ENCODE peak calls at places on chromosomes 11 and 22, in four cellular contexts. One of them, this sample, is unnamed.

GRCh38 chr11:46745995-46746394 is 27.0 kb downstream of the F2 start:
- ATAC-seq in mucosa of descending colon: no peak
- ATAC-seq in heart right ventricle: no peak
- ATAC-seq in left lung: no peak
- ATAC-seq in this sample: no peak

GRCh38 chr22:20422965-20423635 is 14.5 kb downstream of the SCARF2 start:
- ATAC-seq in left lung: no peak
- ATAC-seq in mucosa of descending colon: no peak
- ATAC-seq in heart right ventricle: peak
- ATAC-seq in this sample: peak

GRCh38 chr11:10666976-10667892 is 26.3 kb downstream of the IRAG1 start:
- ATAC-seq in mucosa of descending colon: no peak
- ATAC-seq in heart right ventricle: no peak
- ATAC-seq in left lung: peak
- ATAC-seq in this sample: no peak

GRCh38 chr22:43895986-43896645 is 4.3 kb upstream of the PNPLA5 start:
- ATAC-seq in left lung: no peak
- ATAC-seq in mucosa of descending colon: no peak
- ATAC-seq in heart right ventricle: no peak
- ATAC-seq in this sample: no peak

GRCh38 chr11:12182650-12183511 is 72.5 kb downstream of the MICAL2 start:
- ATAC-seq in left lung: peak
- ATAC-seq in heart right ventricle: peak
- ATAC-seq in mucosa of descending colon: no peak
- ATAC-seq in this sample: peak

GRCh38 chr11:101949846-101950245 is 33.5 kb upstream of the ANGPTL5 start:
- ATAC-seq in mucosa of descending colon: no peak
- ATAC-seq in left lung: no peak
- ATAC-seq in heart right ventricle: no peak
- ATAC-seq in this sample: no peak

GRCh38 chr11:134780486-134781155 is 368.6 kb upstream of the B3GAT1 start:
- ATAC-seq in left lung: no peak
- ATAC-seq in heart right ventricle: no peak
- ATAC-seq in mucosa of descending colon: no peak
- ATAC-seq in this sample: no peak

GRCh38 chr11:6681949-6682348 is 1.2 kb downstream of the MRPL17 start:
- ATAC-seq in mucosa of descending colon: no peak
- ATAC-seq in left lung: no peak
- ATAC-seq in heart right ventricle: no peak
- ATAC-seq in this sample: no peak

GRCh38 chr11:45713573-45713972 is 48.2 kb upstream of the CHST1 start:
- ATAC-seq in mucosa of descending colon: no peak
- ATAC-seq in heart right ventricle: no peak
- ATAC-seq in left lung: no peak
- ATAC-seq in this sample: no peak

GRCh38 chr11:105588001-105588400 is 21.9 kb upstream of the GRIA4 start:
- ATAC-seq in mucosa of descending colon: no peak
- ATAC-seq in left lung: no peak
- ATAC-seq in heart right ventricle: no peak
- ATAC-seq in this sample: no peak

GRCh38 chr11:1749787-1750351 is 526 bp downstream of the IFITM10 start:
- ATAC-seq in left lung: peak
- ATAC-seq in heart right ventricle: no peak
- ATAC-seq in mucosa of descending colon: peak
- ATAC-seq in this sample: no peak

GRCh38 chr11:45087761-45088160 is 58.7 kb upstream of the PRDM11 start:
- ATAC-seq in left lung: no peak
- ATAC-seq in heart right ventricle: no peak
- ATAC-seq in mucosa of descending colon: no peak
- ATAC-seq in this sample: no peak

GRCh38 chr11:13012037-13012693 is 3.0 kb downstream of the RASSF10 start:
- ATAC-seq in left lung: no peak
- ATAC-seq in heart right ventricle: no peak
- ATAC-seq in mucosa of descending colon: no peak
- ATAC-seq in this sample: no peak

GRCh38 chr11:79412761-79413160 is 28.1 kb downstream of the TENM4 start:
- ATAC-seq in heart right ventricle: no peak
- ATAC-seq in mucosa of descending colon: no peak
- ATAC-seq in left lung: no peak
- ATAC-seq in this sample: no peak

GRCh38 chr11:30000986-30001385 is 15.8 kb downstream of the KCNA4 start:
- ATAC-seq in heart right ventricle: peak
- ATAC-seq in mucosa of descending colon: no peak
- ATAC-seq in left lung: no peak
- ATAC-seq in this sample: no peak

GRCh38 chr22:36329217-36330078 is 58.3 kb downstream of the MYH9 start:
- ATAC-seq in heart right ventricle: peak
- ATAC-seq in left lung: peak
- ATAC-seq in mucosa of descending colon: peak
- ATAC-seq in this sample: peak

GRCh38 chr11:68778205-68778604 is 26.9 kb upstream of the TESMIN start:
- ATAC-seq in mucosa of descending colon: no peak
- ATAC-seq in heart right ventricle: peak
- ATAC-seq in left lung: no peak
- ATAC-seq in this sample: no peak

GRCh38 chr11:117930668-117931330 is 1.6 kb upstream of the TMPRSS13 start:
- ATAC-seq in left lung: no peak
- ATAC-seq in heart right ventricle: no peak
- ATAC-seq in mucosa of descending colon: peak
- ATAC-seq in this sample: no peak

GRCh38 chr11:43119275-43119970 is 192.4 kb upstream of the API5 start:
- ATAC-seq in left lung: no peak
- ATAC-seq in mucosa of descending colon: no peak
- ATAC-seq in heart right ventricle: no peak
- ATAC-seq in this sample: no peak

GRCh38 chr22:48574776-48575566 is 1252.7 kb downstream of the BRD1 start:
- ATAC-seq in heart right ventricle: peak
- ATAC-seq in left lung: peak
- ATAC-seq in mucosa of descending colon: peak
- ATAC-seq in this sample: peak
- TF ChIP-seq CTCF in heart right ventricle: peak
- TF ChIP-seq CTCF in left lung: peak
- TF ChIP-seq CTCF in mucosa of descending colon: no peak
- TF ChIP-seq CTCF in this sample: no peak

GRCh38 chr11:96044747-96045146 is 120.8 kb upstream of the MTMR2 start:
- ATAC-seq in mucosa of descending colon: no peak
- ATAC-seq in heart right ventricle: no peak
- ATAC-seq in left lung: no peak
- ATAC-seq in this sample: no peak

GRCh38 chr11:96044311-96044710 is 120.4 kb upstream of the MTMR2 start:
- ATAC-seq in mucosa of descending colon: no peak
- ATAC-seq in left lung: no peak
- ATAC-seq in heart right ventricle: no peak
- ATAC-seq in this sample: no peak

GRCh38 chr11:96050435-96051182 is 126.7 kb upstream of the MTMR2 start:
- ATAC-seq in heart right ventricle: no peak
- ATAC-seq in left lung: peak
- ATAC-seq in mucosa of descending colon: peak
- ATAC-seq in this sample: no peak

GRCh38 chr11:96049426-96049825 is 125.5 kb upstream of the MTMR2 start:
- ATAC-seq in left lung: no peak
- ATAC-seq in heart right ventricle: no peak
- ATAC-seq in mucosa of descending colon: no peak
- ATAC-seq in this sample: no peak

GRCh38 chr11:96045622-96046456 is 121.9 kb upstream of the MTMR2 start:
- ATAC-seq in heart right ventricle: peak
- ATAC-seq in mucosa of descending colon: no peak
- ATAC-seq in left lung: peak
- ATAC-seq in this sample: peak
- TF ChIP-seq CTCF in heart right ventricle: peak
- TF ChIP-seq CTCF in mucosa of descending colon: no peak
- TF ChIP-seq CTCF in left lung: no peak
- TF ChIP-seq CTCF in this sample: peak

DNA sequence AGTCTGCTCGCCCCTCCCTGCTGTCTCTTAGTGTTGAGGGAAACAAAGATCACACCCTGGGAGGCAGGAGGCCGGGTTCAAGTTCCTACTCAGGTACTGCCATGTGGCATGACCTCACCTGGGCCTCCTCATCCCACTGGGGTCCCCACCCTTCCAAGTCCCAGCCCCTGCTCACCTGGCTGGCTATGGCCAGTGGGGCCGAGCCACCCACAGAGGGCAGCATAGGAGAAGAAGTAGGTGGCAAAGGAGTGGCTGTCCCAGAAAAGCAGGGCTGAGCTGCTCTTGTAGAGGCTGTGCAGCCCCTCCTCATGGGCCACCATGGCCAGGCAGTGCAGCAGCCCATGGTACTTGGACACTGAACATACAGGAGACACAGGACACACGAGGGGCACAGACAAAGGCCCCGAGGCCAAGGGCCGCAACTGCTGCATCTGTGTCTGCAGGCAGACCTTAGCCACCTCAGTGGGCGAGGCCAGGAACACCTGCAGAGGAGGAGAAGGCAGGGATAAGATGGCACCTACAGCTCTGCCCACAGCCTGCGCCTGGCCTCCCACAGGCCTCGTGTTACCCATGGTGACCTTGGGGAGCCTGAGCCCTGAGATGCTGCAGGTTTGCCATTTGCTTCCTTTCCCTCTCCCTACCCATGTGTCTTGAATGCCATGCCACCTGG is 50.6 kb upstream of the MPEG1 start:
- ATAC-seq in left lung: peak
- ATAC-seq in heart right ventricle: no peak
- ATAC-seq in mucosa of descending colon: peak
- ATAC-seq in this sample: no peak
- TF ChIP-seq CTCF in left lung: no peak
- TF ChIP-seq CTCF in heart right ventricle: no peak
- TF ChIP-seq CTCF in mucosa of descending colon: peak
- TF ChIP-seq CTCF in this sample: no peak

DNA sequence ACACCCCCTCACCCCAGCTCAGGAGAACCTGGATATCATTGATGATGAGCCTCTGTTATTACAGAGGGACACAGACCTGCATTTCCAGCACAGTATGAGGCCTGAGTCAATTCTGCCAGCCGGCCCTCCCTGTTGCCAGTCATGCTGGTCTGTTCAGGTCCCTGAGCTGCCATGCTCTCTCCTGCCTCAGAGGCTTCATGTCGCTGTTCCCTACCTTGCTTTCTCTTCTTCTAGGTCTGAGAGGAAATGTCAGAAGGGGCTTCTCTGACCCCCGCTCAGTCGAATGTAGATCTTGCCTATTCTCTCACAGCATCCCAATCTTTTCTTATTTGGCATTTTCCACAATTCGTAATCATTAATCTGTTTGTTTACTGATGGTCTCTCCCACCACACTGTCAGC is 21.8 kb upstream of the ABCC8 start:
- ATAC-seq in heart right ventricle: no peak
- ATAC-seq in left lung: no peak
- ATAC-seq in mucosa of descending colon: no peak
- ATAC-seq in this sample: no peak
- TF ChIP-seq CTCF in heart right ventricle: no peak
- TF ChIP-seq CTCF in left lung: no peak
- TF ChIP-seq CTCF in mucosa of descending colon: no peak
- TF ChIP-seq CTCF in this sample: no peak

GRCh38 chr11:128450882-128451647 is 136.3 kb downstream of the ETS1 start:
- ATAC-seq in left lung: peak
- ATAC-seq in mucosa of descending colon: no peak
- ATAC-seq in heart right ventricle: no peak
- ATAC-seq in this sample: no peak

GRCh38 chr11:128448981-128449713 is 138.2 kb downstream of the ETS1 start:
- ATAC-seq in heart right ventricle: no peak
- ATAC-seq in mucosa of descending colon: no peak
- ATAC-seq in left lung: no peak
- ATAC-seq in this sample: no peak

GRCh38 chr11:128453444-128454336 is 133.7 kb downstream of the ETS1 start:
- ATAC-seq in left lung: peak
- ATAC-seq in mucosa of descending colon: peak
- ATAC-seq in heart right ventricle: peak
- ATAC-seq in this sample: peak

GRCh38 chr11:128448487-128448886 is 138.9 kb downstream of the ETS1 start:
- ATAC-seq in left lung: peak
- ATAC-seq in mucosa of descending colon: peak
- ATAC-seq in heart right ventricle: no peak
- ATAC-seq in this sample: no peak

DNA sequence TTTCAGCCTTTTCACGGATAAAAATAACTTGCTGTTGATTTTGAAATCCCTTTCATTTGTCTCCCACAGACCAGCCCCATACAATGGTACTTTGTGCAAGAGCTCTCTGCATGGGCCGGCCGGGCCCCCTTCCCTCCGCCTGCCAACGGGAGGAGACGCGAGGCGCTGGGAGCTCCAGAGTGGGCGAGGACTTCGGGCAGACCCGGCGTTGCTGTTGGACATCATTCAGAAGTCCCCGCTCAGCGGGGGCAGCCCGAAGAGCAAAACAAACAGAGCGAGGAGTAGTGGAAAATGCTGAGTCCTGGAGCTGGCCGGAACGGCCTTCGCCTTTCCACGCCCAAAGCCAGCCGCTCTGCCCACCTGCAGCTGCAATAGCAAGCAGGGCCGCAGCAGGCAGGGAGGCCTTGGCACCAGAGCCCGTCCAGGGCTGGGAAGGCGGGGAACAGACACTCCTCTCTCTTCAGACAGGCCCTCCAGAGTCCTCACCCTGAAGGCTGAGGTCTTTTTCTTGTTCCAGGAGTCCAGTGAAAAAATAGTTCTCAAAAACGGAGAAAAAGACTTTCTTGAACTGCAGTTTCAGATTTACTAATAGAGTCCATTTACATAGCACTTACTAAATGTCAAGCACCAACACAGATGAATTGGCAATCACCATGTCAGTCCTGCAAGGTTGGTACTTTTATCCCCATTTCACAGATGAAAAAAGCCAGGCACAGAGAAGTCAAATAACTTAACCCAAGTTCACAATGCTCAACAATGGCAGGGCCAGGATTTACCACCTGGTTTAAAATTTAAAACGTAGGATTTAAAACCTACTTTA is 135.5 kb downstream of the ETS1 start:
- ATAC-seq in left lung: peak
- ATAC-seq in mucosa of descending colon: peak
- ATAC-seq in heart right ventricle: peak
- ATAC-seq in this sample: peak
- TF ChIP-seq CTCF in left lung: no peak
- TF ChIP-seq CTCF in mucosa of descending colon: no peak
- TF ChIP-seq CTCF in heart right ventricle: no peak
- TF ChIP-seq CTCF in this sample: no peak

This sample was measured in gastroesophageal sphincter.